ENCODE peak calls at places on chromosomes 2 and 18, in four cellular contexts. K is HepG2, Z is K562, G is HCT116. H is an unnamed sample.

GRCh38 chr2:227881866-227882517 is 10.6 kb downstream of the DAW1 start:
- DNase-seq in Z (no peak), G (no peak), K (no peak), H (no peak)

GRCh38 chr2:224894356-224894755 is 147.9 kb downstream of the DOCK10 start:
- DNase-seq in G (no peak), K (no peak), Z (no peak), H (no peak)

GRCh38 chr2:228474466-228474865 is 293.0 kb upstream of the SPHKAP start:
- DNase-seq in K (no peak), Z (no peak), G (no peak), H (no peak)

GRCh38 chr2:105739408-105739807 is 5.3 kb upstream of the NCK2 start:
- DNase-seq in G (no peak), K (no peak), Z (no peak), H (no peak)

GRCh38 chr18:37282386-37283037 is 283.1 kb downstream of the CELF4 start:
- DNase-seq in Z (peak; percentile 39), K (peak; percentile 7), G (no peak), H (no peak)

GRCh38 chr18:12254820-12255511 is 805 bp downstream of the CIDEA start:
- DNase-seq in Z (no peak), G (no peak), K (no peak), H (no peak)

GRCh38 chr18:45652703-45653490 is 37.6 kb downstream of the SLC14A2 start:
- DNase-seq in G (no peak), K (no peak), Z (no peak), H (no peak)

GRCh38 chr2:240926516-240927389 is 20.6 kb downstream of the CROCC2 start:
- DNase-seq in K (no peak), G (no peak), Z (no peak), H (no peak)

GRCh38 chr2:28586864-28587263 is 91.0 kb downstream of the PLB1 start:
- DNase-seq in G (no peak), Z (no peak), K (no peak), H (no peak)

GRCh38 chr2:48250474-48250844 is 279.5 kb upstream of the STON1 start:
- DNase-seq in G (no peak), Z (no peak), K (no peak), H (no peak)

GRCh38 chr2:198371902-198372611 is 567.7 kb downstream of the PLCL1 start:
- DNase-seq in Z (no peak), K (no peak), G (no peak), H (no peak)

GRCh38 chr2:126808929-126809328 is 89.8 kb upstream of the TEX51 start:
- DNase-seq in G (no peak), K (no peak), Z (no peak), H (no peak)

GRCh38 chr2:60351802-60352201 is 201.7 kb downstream of the BCL11A start:
- DNase-seq in G (no peak), Z (no peak), K (no peak), H (no peak)

GRCh38 chr2:133433455-133434451 is 134.5 kb downstream of the NCKAP5 start:
- DNase-seq in K (no peak), Z (no peak), G (no peak), H (no peak)

GRCh38 chr2:226057914-226058313 is 658.4 kb downstream of the NYAP2 start:
- DNase-seq in K (no peak), G (no peak), Z (no peak), H (no peak)

GRCh38 chr2:31246184-31246852 is 12.4 kb downstream of the EHD3 start:
- DNase-seq in K (no peak), Z (no peak), G (no peak), H (no peak)

GRCh38 chr2:85852979-85853498 is 35.8 kb downstream of the ST3GAL5 start:
- DNase-seq in G (no peak), Z (no peak), K (no peak), H (no peak)

GRCh38 chr2:48651127-48651526 is 33.5 kb downstream of the GTF2A1L start:
- DNase-seq in K (no peak), Z (no peak), G (no peak), H (no peak)

GRCh38 chr2:97691166-97691565 is 21.7 kb downstream of the C2orf92 start:
- DNase-seq in G (no peak), Z (no peak), K (no peak), H (no peak)

GRCh38 chr2:106187426-106187825 is 6.7 kb downstream of the UXS1 start:
- DNase-seq in Z (no peak), G (no peak), K (no peak), H (no peak)

GRCh38 chr2:218152777-218153176 is 14.0 kb downstream of the CXCR1 start:
- DNase-seq in G (peak; percentile 53), K (no peak), Z (no peak), H (no peak)

GRCh38 chr2:218161639-218162038 is 5.1 kb downstream of the CXCR1 start:
- DNase-seq in Z (no peak), K (no peak), G (no peak), H (no peak)

GRCh38 chr2:218152172-218152571 is 14.6 kb downstream of the CXCR1 start:
- DNase-seq in G (no peak), Z (no peak), K (no peak), H (no peak)

DNA sequence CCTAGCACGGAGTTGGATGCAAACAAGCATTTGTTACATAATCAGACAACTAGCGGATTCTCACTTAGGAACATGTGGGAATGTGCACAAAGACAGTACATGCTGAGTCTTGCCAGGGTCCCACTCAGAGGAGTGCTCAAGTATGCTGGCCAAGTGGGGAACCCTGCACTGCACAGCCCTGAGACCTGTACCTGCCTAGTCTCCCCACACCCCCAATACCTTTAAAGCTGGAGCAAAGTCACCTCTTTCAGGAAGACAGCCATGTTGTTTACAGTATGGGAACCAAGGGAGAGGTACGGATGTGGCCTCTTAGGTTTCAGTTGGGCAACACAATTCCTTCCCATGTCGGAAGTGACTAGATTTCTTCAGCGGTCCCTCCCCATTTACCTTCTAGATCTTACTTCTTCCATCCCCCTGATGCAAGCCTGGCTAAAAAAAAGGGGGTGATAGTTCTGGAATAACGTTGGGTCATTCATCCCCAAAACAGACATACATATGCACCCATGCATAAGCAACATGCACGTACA is 10.7 kb downstream of the CXCR1 start:
- DNase-seq in G (no peak), K (no peak), Z (no peak), H (no peak)
- TF ChIP-seq TCF7L2 in G (no peak), K (no peak), Z (no peak), H (no peak)

DNA sequence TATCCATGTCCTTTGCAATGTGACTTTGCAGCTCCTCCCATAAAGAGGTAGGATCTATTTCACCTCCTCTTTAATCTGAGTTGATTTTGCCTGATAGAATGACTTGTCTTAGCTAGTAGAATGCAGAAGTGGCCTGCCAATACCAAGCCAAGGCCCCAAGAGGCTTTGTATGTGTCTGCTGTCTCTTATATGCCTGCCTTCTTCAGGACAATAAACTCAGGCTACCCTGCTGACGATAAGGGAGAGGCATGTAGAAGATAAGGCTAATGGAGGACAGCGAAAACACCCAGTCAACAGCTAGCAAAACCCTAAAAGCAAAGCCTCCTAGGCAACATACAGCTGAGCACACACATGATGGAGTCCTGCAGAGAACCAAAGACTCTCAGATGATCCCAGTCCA is 1.8 kb upstream of the ZC3H8 start:
- DNase-seq in G (no peak), Z (no peak), K (no peak), H (no peak)
- TF ChIP-seq CTCF in G (no peak), Z (no peak), K (no peak), H (no peak)

GRCh38 chr2:79887747-79888374 is 375.0 kb downstream of the CTNNA2 start:
- DNase-seq in K (peak; percentile 61), Z (peak; percentile 38), G (peak; percentile 31), H (peak; percentile 39)
- TF ChIP-seq TCF7L2 in K (no peak), Z (no peak), G (no peak), H (no peak)

GRCh38 chr2:207625014-207625755 is at the start of gene METTL21A:
- DNase-seq in G (peak; percentile 77), K (peak; percentile 94), Z (peak; percentile 87), H (no peak)
- TF ChIP-seq CTCF in G (peak; percentile 32), K (peak; percentile 92), Z (peak; percentile 54), H (no peak)

DNA sequence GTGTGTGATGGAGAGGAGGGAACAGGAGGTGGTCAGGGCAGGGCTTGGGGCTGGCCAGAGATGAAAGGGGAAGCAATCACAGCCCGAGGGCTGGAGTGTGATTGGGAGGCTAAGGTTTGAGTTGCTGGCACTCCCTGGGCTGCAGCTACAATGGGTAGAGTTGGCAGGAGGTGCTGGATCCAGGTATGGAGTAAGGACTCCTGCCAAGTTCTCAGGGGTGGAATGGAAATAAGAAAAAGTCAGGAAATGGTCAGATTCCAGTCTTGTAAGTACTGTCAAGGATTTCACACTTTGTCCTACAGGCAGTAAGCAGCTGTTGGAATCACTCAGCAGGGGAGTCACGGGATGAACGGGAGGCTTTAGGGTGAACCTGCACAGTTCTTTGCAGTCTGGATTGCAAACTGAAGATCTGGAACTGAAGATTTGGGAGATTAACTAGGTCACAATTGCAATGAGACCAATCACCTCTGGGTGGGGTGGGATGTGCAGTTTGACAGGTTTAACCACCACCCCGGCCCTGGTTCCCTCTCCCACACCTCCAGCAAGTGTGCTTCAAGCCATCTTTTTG is 10.9 kb upstream of the INPP5D start:
- DNase-seq in G (no peak), Z (no peak), K (no peak), H (no peak)
- TF ChIP-seq TCF7L2 in G (no peak), Z (no peak), K (no peak), H (no peak)

DNA sequence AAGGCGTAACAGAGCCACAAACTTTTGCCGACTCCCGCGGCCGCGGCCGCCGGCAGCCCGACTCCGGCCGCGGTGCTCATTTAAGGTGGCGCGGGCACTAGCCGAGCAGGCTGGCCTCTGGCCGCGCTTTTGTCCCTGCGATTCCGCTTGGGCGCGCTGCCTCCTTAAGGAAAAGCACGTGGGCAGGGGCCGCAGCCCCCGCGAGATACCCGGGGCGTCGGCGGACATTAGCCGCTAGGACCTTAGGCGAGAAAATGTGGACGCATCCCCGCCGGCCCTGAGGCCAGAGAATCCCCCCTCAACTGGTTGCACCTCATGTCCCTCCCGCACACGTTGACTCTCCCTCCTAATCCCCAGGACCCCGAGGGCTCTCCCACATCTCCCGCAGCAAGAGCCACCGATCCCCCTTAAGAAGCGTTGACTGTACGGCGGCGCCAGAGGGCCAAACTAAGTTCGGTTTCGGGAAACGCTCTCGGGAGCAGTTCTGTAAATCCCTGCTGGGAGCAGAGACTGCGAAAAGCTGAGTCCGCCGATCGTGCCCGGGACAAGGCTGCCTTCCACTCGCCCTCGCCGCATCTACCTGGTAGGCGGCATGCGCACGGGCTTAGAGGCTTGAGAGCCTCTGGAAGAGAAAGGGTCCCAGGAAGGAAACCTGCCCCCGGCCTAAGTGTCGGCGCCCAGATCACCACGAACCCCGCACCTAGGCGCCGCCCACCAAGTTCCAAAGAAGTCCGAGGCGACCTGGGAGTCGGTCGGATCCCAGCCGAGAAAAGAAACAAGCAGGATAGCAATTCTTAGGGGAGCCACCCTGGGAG is 1.8 kb upstream of the SATB2 start:
- DNase-seq in G (peak; percentile 93), Z (peak; percentile 44), K (peak; percentile 88), H (no peak)
- TF ChIP-seq CTCF in G (no peak), Z (no peak), K (peak; percentile 27), H (peak; percentile 8)

H was measured in Panc1.